ENCODE peak calls at places on chromosome 3, in six cellular contexts. P is fibroblast of the conjunctiva; W is stimulated activated CD4-positive, alpha-beta T cell treated with anti-CD3 and anti-CD28 coated beads, Interleukin-15, amount 100 ng/mL, for 1 hour; J is T-helper 2 cell; N is memory B cell; Z is Daoy. C is an unnamed sample.

GRCh38 chr3:129119365-129120100 is 2.1 kb downstream of the RAB43 start:
- DNase-seq in J (no peak), N (no peak), W (no peak), Z (no peak), P (no peak), C (no peak)

GRCh38 chr3:133531981-133532380 is 41.5 kb upstream of the CDV3 start:
- DNase-seq in W (no peak), N (no peak), J (no peak), Z (peak), P (no peak), C (no peak)

GRCh38 chr3:63364495-63364894 is 86.4 kb downstream of the SYNPR start:
- DNase-seq in Z (peak), J (no peak), W (no peak), N (no peak), P (peak), C (no peak)

GRCh38 chr3:186506846-186507245 is 37.3 kb downstream of the CRYGS start:
- DNase-seq in N (no peak), J (no peak), W (no peak), P (no peak), Z (no peak), C (no peak)

GRCh38 chr3:143551790-143552189 is 296.5 kb downstream of the SLC9A9 start:
- DNase-seq in J (no peak), Z (no peak), P (no peak), W (no peak), N (no peak), C (no peak)

GRCh38 chr3:171345112-171345843 is 114.9 kb downstream of the TNIK start:
- DNase-seq in Z (no peak), P (no peak), N (no peak), W (no peak), J (no peak), C (no peak)

GRCh38 chr3:46071222-46071621 is 43.9 kb upstream of the XCR1 start:
- DNase-seq in J (no peak), N (no peak), W (no peak), P (no peak), Z (no peak), C (no peak)

GRCh38 chr3:194761384-194761783 is 75.7 kb downstream of the FAM43A start:
- DNase-seq in P (no peak), J (no peak), N (no peak), W (no peak), Z (no peak), C (no peak)

GRCh38 chr3:42500909-42501308 is 1.5 kb upstream of the VIPR1 start:
- DNase-seq in W (no peak), J (no peak), N (no peak), P (no peak), Z (no peak), C (no peak)

GRCh38 chr3:48047841-48048456 is 31.7 kb upstream of the MAP4 start:
- DNase-seq in N (no peak), P (no peak), Z (peak), J (no peak), W (no peak), C (no peak)

GRCh38 chr3:179768080-179768479 is 115.2 kb downstream of the USP13 start:
- DNase-seq in Z (peak), N (no peak), J (no peak), P (peak), W (no peak), C (no peak)

GRCh38 chr3:27485853-27486252 is 1.7 kb upstream of the SLC4A7 start:
- DNase-seq in P (no peak), N (no peak), W (no peak), J (no peak), Z (no peak), C (no peak)

GRCh38 chr3:34212671-34213070 is 414.2 kb downstream of the PDCD6IP start:
- DNase-seq in P (peak), N (no peak), Z (no peak), J (no peak), W (no peak), C (no peak)

GRCh38 chr3:16516695-16517481 is 3.4 kb upstream of the RFTN1 start:
- DNase-seq in N (no peak), Z (peak), P (peak), W (no peak), J (no peak), C (peak)

GRCh38 chr3:65507446-65507845 is 531.3 kb downstream of the MAGI1 start:
- DNase-seq in W (no peak), P (no peak), N (no peak), J (no peak), Z (no peak), C (no peak)

GRCh38 chr3:151964768-151965167 is 91.3 kb downstream of the SUCNR1 start:
- DNase-seq in W (no peak), J (no peak), P (no peak), Z (peak), N (no peak), C (no peak)

GRCh38 chr3:13782501-13782900 is 97.4 kb downstream of the WNT7A start:
- DNase-seq in Z (peak), J (no peak), N (no peak), P (no peak), W (no peak), C (no peak)

GRCh38 chr3:152858170-152858800 is 23.4 kb downstream of the P2RY1 start:
- DNase-seq in Z (no peak), P (no peak), N (no peak), J (no peak), W (no peak), C (no peak)

GRCh38 chr3:128076783-128077624 is 24.8 kb downstream of the SEC61A1 start:
- DNase-seq in N (peak), J (no peak), P (no peak), Z (no peak), W (no peak), C (peak)

GRCh38 chr3:166837535-166837934 is 542.6 kb downstream of the ZBBX start:
- DNase-seq in N (no peak), Z (no peak), P (no peak), W (no peak), J (no peak), C (no peak)

GRCh38 chr3:30035935-30036567 is 570.4 kb upstream of the TGFBR2 start:
- DNase-seq in W (no peak), N (no peak), Z (no peak), J (no peak), P (no peak), C (no peak)

GRCh38 chr3:15218689-15219088 is 12.6 kb downstream of the CAPN7 start:
- DNase-seq in N (no peak), W (no peak), Z (no peak), J (no peak), P (no peak), C (no peak)

GRCh38 chr3:188179006-188179966 is 25.3 kb downstream of the LPP start:
- DNase-seq in N (no peak), J (no peak), W (no peak), Z (no peak), P (no peak), C (no peak)

GRCh38 chr3:64203216-64203615 is 22.1 kb downstream of the PRICKLE2 start:
- DNase-seq in J (no peak), N (no peak), Z (no peak), P (no peak), W (no peak), C (no peak)

GRCh38 chr3:61822588-61822987 is 261.2 kb downstream of the PTPRG start:
- DNase-seq in P (no peak), J (no peak), W (no peak), N (no peak), Z (no peak), C (no peak)